ENCODE peak calls at places on chromosome 19, in nine cellular contexts. W is stomach, Y is K562, P is SK-N-SH, V is breast epithelium, O is HepG2, L is transverse colon, T is endothelial cell of umbilical vein, I is GM23338. Q is an unnamed sample. For H3K27me3, the result is how much of the 10 kb centered on the place peaks cover.

GRCh38 chr19:57320180-57321084 is at the start of gene ZNF543:
- DNase-seq in O (peak), W (peak), Y (peak), V (peak), L (peak), T (peak), P (peak), I (peak), Q (peak)

GRCh38 chr19:55247621-55248099 is 11.2 kb downstream of the PPP6R1 start:
- DNase-seq in W (no peak), O (no peak), L (peak), P (peak), I (no peak), Y (no peak), T (no peak), V (no peak), Q (no peak)

GRCh38 chr19:2542341-2543069 is 66.6 kb downstream of the GADD45B start:
- DNase-seq in T (peak), P (no peak), L (peak), O (peak), Y (no peak), I (peak), W (no peak), V (no peak), Q (no peak)

GRCh38 chr19:44576843-44577565 is 36.4 kb upstream of the IGSF23 start:
- DNase-seq in T (peak), V (no peak), I (peak), O (peak), L (peak), W (peak), P (peak), Y (peak), Q (no peak)

GRCh38 chr19:20051841-20052768 is 12.8 kb upstream of the ZNF682 start:
- DNase-seq in L (peak), V (peak), O (peak), Y (no peak), I (peak), W (peak), P (peak), T (peak), Q (peak)

GRCh38 chr19:3338541-3339181 is 27.7 kb upstream of the NFIC start:
- DNase-seq in W (peak), V (peak), P (no peak), T (no peak), O (no peak), Y (no peak), I (no peak), L (peak), Q (no peak)

GRCh38 chr19:18975864-18976263 is 34.8 kb upstream of the HOMER3 start:
- DNase-seq in Y (no peak), W (no peak), T (no peak), P (no peak), O (no peak), I (no peak), L (no peak), V (no peak), Q (no peak)

GRCh38 chr19:46015961-46016425 is 6.9 kb downstream of the PGLYRP1 start:
- DNase-seq in W (no peak), O (no peak), I (peak), P (peak), L (no peak), V (no peak), T (no peak), Y (no peak), Q (no peak)

GRCh38 chr19:38134538-38135149 is 89.4 kb downstream of the DPF1 start:
- DNase-seq in W (peak), O (peak), V (no peak), T (peak), P (peak), Y (peak), L (peak), I (peak), Q (no peak)

GRCh38 chr19:48206402-48207093 is 36.1 kb downstream of the ZSWIM9 start:
- DNase-seq in P (no peak), Y (peak), L (no peak), O (no peak), I (no peak), W (peak), V (no peak), T (no peak), Q (no peak)

GRCh38 chr19:16160943-16161560 is 12.3 kb downstream of the CIB3 start:
- DNase-seq in Y (peak), W (no peak), L (peak), I (no peak), V (no peak), T (peak), P (no peak), O (peak), Q (no peak)

GRCh38 chr19:45075215-45076028 is 856 bp downstream of the ZNF296 start:
- DNase-seq in L (peak), P (no peak), W (peak), I (peak), O (peak), V (peak), T (peak), Y (peak), Q (no peak)

GRCh38 chr19:1379961-1380489 is 3.7 kb upstream of the NDUFS7 start:
- DNase-seq in T (no peak), Y (no peak), W (no peak), L (no peak), O (no peak), P (no peak), V (no peak), I (no peak), Q (no peak)

DNA sequence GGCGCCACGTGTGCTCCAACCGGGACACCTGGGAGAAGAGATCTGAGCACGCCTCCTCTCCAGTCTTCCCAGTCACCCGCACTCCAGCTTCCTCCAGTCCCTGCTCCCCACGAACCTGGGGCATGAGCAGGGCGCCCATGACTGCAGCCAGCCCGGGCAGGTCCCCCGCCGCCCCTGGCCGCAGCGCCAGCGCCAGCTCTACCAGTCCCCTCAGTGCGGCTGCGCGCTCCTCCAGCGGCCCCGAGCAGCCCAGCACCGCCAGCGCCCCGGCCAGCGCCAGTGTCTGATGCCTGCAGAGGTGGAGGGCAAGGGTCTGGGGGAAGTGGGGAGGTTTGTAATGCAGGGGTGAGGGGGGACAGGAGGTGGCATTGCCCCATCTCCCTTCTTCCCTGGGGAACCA is 13.1 kb downstream of the SH2D3A start:
- DNase-seq in V (no peak), L (no peak), T (no peak), P (no peak), I (no peak), W (no peak), O (no peak), Y (no peak), Q (no peak)
- TF ChIP-seq CTCF in V (no peak), L (no peak), T (no peak), P (no peak), I (no peak), W (no peak), O (no peak), Y (no peak), Q (no peak)

GRCh38 chr19:27828781-27829275 is 1384.1 kb downstream of the UQCRFS1 start:
- DNase-seq in T (no peak), O (no peak), V (no peak), P (no peak), W (no peak), Y (no peak), I (no peak), L (no peak), Q (no peak)
- H3K27me3 ChIP-seq in T (under half), O (under half), V (under half), P (under half), W (under half), Y (under half), I (under half), L (under half), Q (under half)

GRCh38 chr19:7262470-7262869 is 31.7 kb downstream of the INSR start:
- DNase-seq in O (no peak), Y (no peak), I (no peak), V (no peak), W (no peak), P (no peak), L (no peak), T (no peak), Q (no peak)
- TF ChIP-seq POLR2AphosphoS5 in O (no peak), Y (no peak), I (no peak), V (no peak), W (peak), P (no peak), L (no peak), T (no peak), Q (no peak)

DNA sequence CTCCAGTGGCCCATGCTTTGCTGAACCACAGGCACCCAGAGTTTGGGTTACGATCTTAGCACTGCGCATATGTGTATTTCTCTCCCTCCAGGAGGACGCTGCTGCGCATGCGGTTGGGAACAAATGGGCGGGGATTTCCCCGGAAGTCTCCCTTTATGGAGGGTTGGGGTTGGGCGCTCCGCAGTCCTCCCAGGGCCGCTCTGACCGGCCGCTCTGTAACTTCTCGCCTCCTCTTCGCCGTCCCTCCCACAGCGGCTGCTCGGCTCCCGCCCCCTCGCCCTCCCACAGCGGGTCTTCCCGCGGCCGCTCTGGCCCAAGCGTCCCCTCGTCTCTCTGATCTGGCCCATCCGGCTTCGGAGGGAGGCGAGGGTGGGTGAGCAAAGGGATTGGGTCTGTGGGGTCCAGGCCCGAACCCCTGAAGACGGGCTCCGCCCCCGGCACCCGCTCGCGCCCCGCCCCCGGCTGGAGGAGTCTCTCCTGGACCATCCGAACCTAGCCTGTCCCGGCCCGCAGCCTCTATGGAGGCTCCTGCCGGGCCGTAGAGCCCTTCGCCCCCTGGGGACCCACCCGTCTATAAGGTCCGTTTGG is at the start of gene MEGF8:
- DNase-seq in V (peak), W (peak), O (peak), L (peak), T (peak), Y (peak), P (peak), I (peak), Q (peak)
- TF ChIP-seq CTCF in V (no peak), W (peak), O (peak), L (peak), T (peak), Y (peak), P (peak), I (peak), Q (peak)

DNA sequence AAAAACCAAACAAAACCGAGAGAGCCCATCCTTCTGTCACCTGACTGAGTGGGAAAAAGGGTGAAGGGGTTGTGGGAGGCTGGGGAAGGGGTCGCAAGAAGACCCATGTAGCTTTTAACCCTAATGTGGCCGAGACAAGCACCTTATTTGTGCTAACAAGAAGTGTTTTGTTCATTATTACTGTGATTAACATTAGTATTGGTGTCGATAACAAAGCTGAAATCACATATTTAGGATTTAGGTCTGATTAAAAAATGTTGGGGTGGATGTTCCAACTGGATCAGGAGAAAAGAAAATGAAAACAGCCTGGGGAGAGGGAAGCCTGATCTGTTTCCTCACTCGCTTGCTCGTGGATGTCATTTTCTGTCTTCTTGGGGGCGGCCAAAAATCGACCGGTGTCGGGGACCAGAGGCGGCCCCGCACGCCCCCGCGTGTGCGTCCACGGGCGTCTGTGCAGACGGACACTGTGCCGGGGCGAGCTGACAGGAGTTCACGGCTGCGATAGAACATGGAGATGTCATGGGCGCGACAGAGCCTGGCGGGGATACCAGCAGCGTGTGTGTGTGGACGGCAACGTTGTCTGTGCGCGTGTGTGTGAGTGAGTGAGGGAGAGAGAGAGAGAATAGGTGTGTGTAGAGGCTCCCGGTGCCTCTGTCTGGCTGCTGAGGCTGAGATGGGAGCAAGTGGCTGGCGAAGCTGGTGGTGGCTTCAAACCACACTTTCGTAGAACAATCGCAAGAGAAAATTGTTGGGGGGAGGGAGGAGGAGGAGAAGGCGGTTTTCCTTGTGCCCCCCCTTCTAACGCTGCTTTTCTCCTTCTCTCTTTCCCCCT is 29.1 kb downstream of the NFIX start:
- DNase-seq in W (no peak), I (no peak), Y (no peak), L (no peak), T (peak), O (no peak), P (no peak), V (no peak), Q (no peak)
- H3K27me3 ChIP-seq in W (under half), I (half or more), Y (under half), L (under half), T (under half), O (under half), P (under half), V (under half), Q (under half)

DNA sequence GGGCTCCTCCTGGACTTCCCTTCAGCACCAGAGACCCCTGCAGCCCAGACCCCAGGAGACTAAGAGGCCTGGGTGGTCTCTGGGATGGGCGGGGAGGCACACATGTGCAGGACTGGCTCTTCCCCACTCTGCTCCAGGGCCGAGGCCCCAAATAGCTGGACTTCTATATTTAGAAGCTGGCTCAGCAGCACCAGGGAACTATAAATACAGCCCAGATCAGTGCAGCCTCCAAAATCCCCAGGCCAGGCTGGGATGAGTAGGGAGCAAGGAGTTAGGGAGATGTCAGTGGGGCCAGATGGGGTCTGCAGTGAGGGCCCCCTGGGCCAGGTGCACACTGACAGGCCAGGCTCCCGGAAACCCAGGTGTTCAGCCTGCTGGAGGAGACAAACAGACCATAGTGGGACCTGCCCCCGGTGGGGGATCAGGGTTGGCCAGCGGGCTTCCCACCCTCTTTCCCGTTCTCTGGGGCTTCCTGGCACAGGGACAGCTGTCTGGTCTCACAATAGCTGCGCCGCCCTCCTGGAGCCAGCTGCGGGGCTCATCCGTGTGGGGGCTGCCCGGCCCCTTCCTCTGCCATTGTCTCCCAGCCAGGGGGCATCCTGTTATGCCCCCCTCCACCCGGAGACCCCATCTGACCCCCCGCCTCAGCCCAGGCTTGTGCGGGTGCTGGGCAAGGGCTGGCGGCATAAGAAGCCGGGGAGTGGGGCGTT is 5.5 kb upstream of the ADGRE5 start:
- DNase-seq in L (no peak), T (peak), Y (no peak), O (no peak), P (no peak), W (no peak), V (no peak), I (peak), Q (no peak)
- TF ChIP-seq POLR2AphosphoS5 in L (no peak), T (no peak), Y (no peak), O (no peak), P (no peak), W (no peak), V (no peak), I (no peak), Q (no peak)

GRCh38 chr19:30303131-30303654 is 69.0 kb upstream of the ZNF536 start:
- DNase-seq in P (no peak), T (no peak), W (no peak), Y (no peak), O (no peak), L (no peak), V (no peak), I (no peak), Q (no peak)
- TF ChIP-seq CTCF in P (no peak), T (no peak), W (no peak), Y (no peak), O (no peak), L (no peak), V (no peak), I (no peak), Q (no peak)

DNA sequence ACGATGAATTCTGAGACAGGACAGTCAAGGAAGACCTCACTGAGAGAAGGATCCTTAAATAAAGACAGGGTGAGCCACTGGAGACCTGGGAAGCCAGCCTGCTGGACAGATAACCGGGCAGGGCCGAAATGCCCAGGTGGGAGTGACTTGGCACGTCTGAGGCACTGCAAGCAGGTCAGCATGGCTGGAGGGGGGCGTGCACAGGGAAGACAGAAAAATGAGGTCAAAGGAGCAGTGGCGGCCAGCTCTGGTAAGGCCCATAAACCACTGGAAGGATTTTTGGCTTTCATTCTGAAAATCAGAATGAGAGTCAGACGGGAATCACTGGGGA is 5.8 kb upstream of the ATP1A3 start:
- DNase-seq in W (no peak), O (no peak), V (no peak), P (peak), L (no peak), Y (no peak), I (no peak), T (no peak), Q (no peak)
- H3K27me3 ChIP-seq in W (half or more), O (half or more), V (under half), P (half or more), L (half or more), Y (half or more), I (half or more), T (under half), Q (half or more)

Q was measured in suprapubic skin.